ENCODE peak calls at places on chromosomes 5 and 9, in eight cellular contexts. G is GM13977, X is AG20443, A is EL, J is activated gamma-delta T cell treated with Interleukin-2 at 50 U/mL for 16 hours, E is pancreas, R is mesothelial cell of epicardium, P is H7. D is an unnamed sample.
A peak's percentile ranks its signal among the peaks of the same experiment; 100 is the strongest.

GRCh38 chr9:121849554-121849953 is 198.1 kb downstream of the DAB2IP start:
- DNase-seq in G (no peak), X (no peak), A (no peak), J (no peak), E (no peak), R (no peak), P (no peak), D (no peak)

GRCh38 chr9:136246849-136247550 is 1.4 kb upstream of the QSOX2 start:
- DNase-seq in G (no peak), X (no peak), A (no peak), J (no peak), E (no peak), R (no peak), P (no peak), D (no peak)

GRCh38 chr5:146762830-146763229 is 115.7 kb downstream of the PPP2R2B start:
- DNase-seq in G (no peak), X (no peak), A (no peak), J (no peak), E (no peak), R (no peak), P (no peak), D (no peak)

GRCh38 chr5:169265888-169266287 is 35.1 kb downstream of the SLIT3 start:
- DNase-seq in G (peak; percentile 11), X (no peak), A (peak; percentile 13), J (no peak), E (no peak), R (no peak), P (peak; percentile 20), D (no peak)

GRCh38 chr9:137421838-137422667 is 909 bp downstream of the EXD3 start:
- DNase-seq in G (no peak), X (no peak), A (no peak), J (no peak), E (no peak), R (no peak), P (no peak), D (no peak)

GRCh38 chr9:125701351-125701750 is 5.7 kb downstream of the MAPKAP1 start:
- DNase-seq in G (no peak), X (peak; percentile 71), A (peak; percentile 18), J (no peak), E (no peak), R (no peak), P (peak; percentile 54), D (no peak)

GRCh38 chr9:29393064-29393463 is 1819.8 kb upstream of the C9orf72 start:
- DNase-seq in G (no peak), X (no peak), A (peak; percentile 19), J (no peak), E (no peak), R (no peak), P (no peak), D (no peak)

GRCh38 chr5:170159101-170159698 is 53.5 kb downstream of the FOXI1 start:
- DNase-seq in G (no peak), X (peak; percentile 86), A (peak; percentile 94), J (no peak), E (no peak), R (no peak), P (no peak), D (no peak)

GRCh38 chr5:174413520-174414314 is 310.7 kb upstream of the MSX2 start:
- DNase-seq in G (no peak), X (peak; percentile 30), A (peak; percentile 63), J (no peak), E (no peak), R (no peak), P (no peak), D (no peak)

GRCh38 chr9:95313010-95313498 is 4.5 kb downstream of the FANCC start:
- DNase-seq in G (no peak), X (peak; percentile 82), A (peak; percentile 76), J (no peak), E (peak; percentile 83), R (peak; percentile 46), P (peak; percentile 24), D (peak; percentile 15)

GRCh38 chr9:12694013-12694412 is 828 bp downstream of the TYRP1 start:
- DNase-seq in G (no peak), X (no peak), A (no peak), J (no peak), E (no peak), R (no peak), P (no peak), D (no peak)

GRCh38 chr9:136617746-136618577 is 44.8 kb upstream of the EGFL7 start:
- DNase-seq in G (peak; percentile 74), X (no peak), A (no peak), J (no peak), E (no peak), R (peak; percentile 16), P (no peak), D (no peak)

GRCh38 chr9:107739601-107740082 is 250.1 kb upstream of the KLF4 start:
- DNase-seq in G (no peak), X (peak; percentile 51), A (peak; percentile 82), J (no peak), E (no peak), R (no peak), P (no peak), D (peak; percentile 76)

GRCh38 chr5:169856571-169856970 is 123.7 kb downstream of the INSYN2B start:
- DNase-seq in G (no peak), X (peak; percentile 82), A (peak; percentile 76), J (no peak), E (no peak), R (no peak), P (no peak), D (no peak)

GRCh38 chr5:125486634-125487033 is 740.2 kb upstream of the ZNF608 start:
- DNase-seq in G (no peak), X (no peak), A (peak; percentile 56), J (no peak), E (no peak), R (no peak), P (no peak), D (no peak)

GRCh38 chr9:137355445-137356365 is 53.6 kb upstream of the NRARP start:
- DNase-seq in G (no peak), X (peak; percentile 10), A (no peak), J (no peak), E (no peak), R (no peak), P (peak; percentile 28), D (no peak)

GRCh38 chr5:74767579-74767913 is 497 bp downstream of the NSA2 start:
- DNase-seq in G (peak; percentile 20), X (peak; percentile 46), A (peak; percentile 57), J (no peak), E (no peak), R (no peak), P (no peak), D (no peak)

GRCh38 chr9:37859043-37859442 is 44.9 kb downstream of the SLC25A51 start:
- DNase-seq in G (no peak), X (no peak), A (no peak), J (no peak), E (no peak), R (no peak), P (no peak), D (no peak)

GRCh38 chr5:127051591-127051990 is 21.2 kb upstream of the MARCHF3 start:
- DNase-seq in G (no peak), X (no peak), A (no peak), J (no peak), E (no peak), R (no peak), P (no peak), D (no peak)

GRCh38 chr5:48192-48591 is 43.8 kb upstream of the PLEKHG4B start:
- DNase-seq in G (no peak), X (no peak), A (no peak), J (no peak), E (no peak), R (no peak), P (no peak), D (no peak)

GRCh38 chr5:135216072-135216812 is 182.2 kb upstream of the PITX1 start:
- DNase-seq in G (no peak), X (no peak), A (no peak), J (no peak), E (no peak), R (no peak), P (no peak), D (no peak)

GRCh38 chr5:137146402-137146889 is 352.7 kb downstream of the SPOCK1 start:
- DNase-seq in G (no peak), X (peak; percentile 91), A (peak; percentile 97), J (no peak), E (no peak), R (no peak), P (no peak), D (peak; percentile 62)

GRCh38 chr9:13513710-13514444 is 234.4 kb upstream of the MPDZ start:
- DNase-seq in G (no peak), X (peak; percentile 36), A (peak; percentile 54), J (no peak), E (no peak), R (no peak), P (peak; percentile 4), D (no peak)

GRCh38 chr9:38284039-38284767 is 108.3 kb upstream of the ALDH1B1 start:
- DNase-seq in G (no peak), X (no peak), A (no peak), J (no peak), E (no peak), R (no peak), P (peak; percentile 54), D (no peak)

GRCh38 chr9:20689833-20690232 is 5.8 kb downstream of the FOCAD start:
- DNase-seq in G (no peak), X (no peak), A (no peak), J (no peak), E (no peak), R (no peak), P (no peak), D (no peak)

GRCh38 chr9:129702563-129702962 is 37.1 kb downstream of the PRRX2 start:
- DNase-seq in G (no peak), X (peak; percentile 88), A (peak; percentile 89), J (no peak), E (no peak), R (no peak), P (no peak), D (no peak)

GRCh38 chr5:171601266-171601881 is 181.9 kb downstream of the FGF18 start:
- DNase-seq in G (no peak), X (no peak), A (no peak), J (no peak), E (no peak), R (no peak), P (no peak), D (no peak)

GRCh38 chr5:96527826-96528225 is 94.8 kb upstream of the PCSK1 start:
- DNase-seq in G (no peak), X (no peak), A (no peak), J (no peak), E (no peak), R (no peak), P (no peak), D (no peak)

GRCh38 chr9:19028835-19029451 is 4.1 kb downstream of the SAXO1 start:
- DNase-seq in G (peak; percentile 72), X (peak; percentile 88), A (peak; percentile 70), J (no peak), E (peak; percentile 27), R (no peak), P (peak; percentile 88), D (peak; percentile 69)

GRCh38 chr9:134303601-134304000 is 22.7 kb upstream of the RXRA start:
- DNase-seq in G (no peak), X (no peak), A (no peak), J (no peak), E (no peak), R (no peak), P (no peak), D (no peak)